ENCODE peak calls at places on chromosome 2, in ten cellular contexts. H is effector memory CD4-positive, alpha-beta T cell; C is sigmoid colon; E is colonic mucosa; W is breast epithelium; I is spleen; Y is Caco-2; M is keratinocyte; A is uterus; B is CD8-positive, alpha-beta T cell. G is an unnamed sample. For H3K4me1, H3K27me3 and H3K9me3, the result is how much of the 10 kb centered on the place peaks cover.

GRCh38 chr2:134362152-134362653 is 108.3 kb downstream of the MGAT5 start:
- DNase-seq in H (no peak), C (no peak), E (no peak), W (no peak), I (no peak), Y (no peak), M (no peak), A (no peak), B (no peak), G (no peak)

GRCh38 chr2:98269274-98269673 is 77.0 kb upstream of the CNGA3 start:
- DNase-seq in H (no peak), C (no peak), E (peak), W (no peak), I (no peak), Y (no peak), M (no peak), A (no peak), B (no peak), G (no peak)

GRCh38 chr2:100179806-100180205 is 37.4 kb upstream of the AFF3 start:
- DNase-seq in H (no peak), C (no peak), E (no peak), W (no peak), I (no peak), Y (no peak), M (no peak), A (no peak), B (no peak), G (no peak)

GRCh38 chr2:28389399-28390240 is 3.0 kb upstream of the FOSL2 start:
- DNase-seq in H (no peak), C (peak), E (no peak), W (no peak), I (peak), Y (no peak), M (no peak), A (no peak), B (no peak), G (no peak)

GRCh38 chr2:189379287-189379630 is 62.0 kb upstream of the WDR75 start:
- DNase-seq in H (no peak), C (no peak), E (no peak), W (no peak), I (no peak), Y (peak), M (no peak), A (no peak), B (no peak), G (no peak)

GRCh38 chr2:207539470-207539869 is 9.7 kb downstream of the CREB1 start:
- DNase-seq in H (no peak), C (no peak), E (no peak), W (no peak), I (no peak), Y (no peak), M (no peak), A (no peak), B (no peak), G (no peak)

GRCh38 chr2:239677455-239678185 is 276.8 kb upstream of the HDAC4 start:
- DNase-seq in H (no peak), C (no peak), E (no peak), W (no peak), I (no peak), Y (no peak), M (no peak), A (no peak), B (peak), G (no peak)

GRCh38 chr2:54709341-54709809 is 14.1 kb upstream of the EML6 start:
- DNase-seq in H (no peak), C (no peak), E (peak), W (no peak), I (peak), Y (no peak), M (no peak), A (no peak), B (no peak), G (no peak)

GRCh38 chr2:96869824-96870630 is at the start of gene SEMA4C:
- DNase-seq in H (peak), C (peak), E (peak), W (no peak), I (peak), Y (no peak), M (no peak), A (peak), B (peak), G (peak)

GRCh38 chr2:67378555-67378954 is 18.6 kb upstream of the ETAA1 start:
- DNase-seq in H (no peak), C (no peak), E (no peak), W (no peak), I (no peak), Y (no peak), M (no peak), A (no peak), B (no peak), G (no peak)

GRCh38 chr2:207863345-207863744 is 93.6 kb upstream of the FZD5 start:
- DNase-seq in H (no peak), C (no peak), E (no peak), W (no peak), I (no peak), Y (no peak), M (no peak), A (no peak), B (no peak), G (no peak)

GRCh38 chr2:171244970-171245782 is 84.5 kb upstream of the TLK1 start:
- DNase-seq in H (no peak), C (no peak), E (no peak), W (no peak), I (no peak), Y (no peak), M (no peak), A (no peak), B (no peak), G (no peak)

GRCh38 chr2:40027968-40028367 is 248.9 kb upstream of the THUMPD2 start:
- DNase-seq in H (no peak), C (no peak), E (no peak), W (no peak), I (no peak), Y (no peak), M (no peak), A (no peak), B (no peak), G (no peak)

GRCh38 chr2:225274751-225275150 is 124.8 kb upstream of the NYAP2 start:
- DNase-seq in H (no peak), C (no peak), E (no peak), W (no peak), I (no peak), Y (no peak), M (no peak), A (no peak), B (no peak), G (no peak)

DNA sequence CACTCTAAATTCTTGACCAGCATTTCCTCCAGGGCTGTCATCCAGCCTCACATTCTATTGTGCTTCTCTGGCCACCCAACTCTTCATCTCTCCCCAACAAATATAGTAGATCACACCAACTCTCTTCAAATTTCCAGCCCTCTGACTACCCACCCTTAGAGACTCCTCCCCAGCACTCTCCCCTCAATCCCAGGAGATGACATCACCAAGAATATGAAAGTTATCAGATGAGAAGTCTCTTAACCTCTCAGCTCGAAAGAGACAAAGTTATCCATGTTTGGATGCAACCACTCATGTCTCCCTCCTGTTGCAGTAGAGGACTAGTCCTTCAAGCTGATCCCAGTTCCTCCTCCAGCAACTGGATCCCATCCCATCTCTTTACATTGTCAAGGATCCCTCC is 47.1 kb downstream of the LBH start:
- DNase-seq in H (no peak), C (no peak), E (no peak), W (no peak), I (no peak), Y (no peak), M (no peak), A (no peak), B (no peak), G (no peak)
- H3K4me1 ChIP-seq in H (under half), C (under half), E (under half), W (under half), I (under half), Y (under half), M (under half), A (under half), B (under half), G (under half)

DNA sequence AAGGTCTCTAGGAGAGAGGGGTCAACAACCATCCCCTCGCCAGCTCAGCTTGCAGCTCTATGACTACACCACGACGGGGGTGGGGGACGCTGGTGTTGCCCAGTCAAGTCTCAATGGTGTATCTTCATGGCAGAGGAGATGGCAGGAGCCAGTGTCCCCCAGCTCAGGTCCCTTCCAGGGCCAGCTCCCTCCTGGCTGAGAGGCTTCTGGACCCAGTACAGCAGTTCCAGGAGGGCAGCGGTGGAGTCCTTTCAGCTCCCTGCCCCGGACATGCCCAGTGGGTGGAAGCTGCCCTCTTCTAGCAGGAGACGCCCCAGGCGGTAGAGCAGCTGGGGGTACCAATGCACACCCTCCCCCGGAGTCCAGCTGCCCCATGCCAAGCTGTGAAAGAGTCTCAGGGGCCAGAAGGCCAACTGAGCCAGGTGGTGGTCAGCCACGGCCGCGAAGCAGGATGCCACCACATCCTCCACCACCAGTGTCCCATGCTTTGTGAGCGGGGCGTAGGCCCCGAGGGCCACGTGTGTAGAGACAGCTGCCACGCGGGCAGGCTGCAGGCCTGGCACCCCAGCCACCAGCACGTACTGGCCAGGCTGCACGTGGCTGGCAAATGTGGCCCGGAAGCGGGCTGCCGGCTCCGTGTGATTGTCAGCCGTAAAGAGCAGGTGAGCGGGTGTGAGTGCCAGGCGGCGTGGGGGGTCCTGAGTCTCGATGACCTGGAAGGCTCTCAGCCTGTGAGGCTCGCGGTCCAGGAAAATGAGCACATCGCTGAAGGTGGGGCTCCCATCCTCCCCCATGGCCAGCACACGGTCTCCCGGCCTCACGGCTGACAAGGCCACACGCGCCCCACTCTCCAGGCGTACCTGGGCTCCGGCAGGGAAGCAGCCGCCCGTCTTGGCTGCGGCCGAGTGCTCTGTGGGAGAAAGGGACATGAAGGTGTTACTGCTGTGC is 5.5 kb downstream of the IHH start:
- DNase-seq in H (no peak), C (no peak), E (no peak), W (no peak), I (peak), Y (no peak), M (no peak), A (no peak), B (no peak), G (no peak)
- H3K27me3 ChIP-seq in H (under half), C (under half), E (under half), W (half or more), I (half or more), Y (under half), M (half or more), A (under half), B (under half), G (under half)

DNA sequence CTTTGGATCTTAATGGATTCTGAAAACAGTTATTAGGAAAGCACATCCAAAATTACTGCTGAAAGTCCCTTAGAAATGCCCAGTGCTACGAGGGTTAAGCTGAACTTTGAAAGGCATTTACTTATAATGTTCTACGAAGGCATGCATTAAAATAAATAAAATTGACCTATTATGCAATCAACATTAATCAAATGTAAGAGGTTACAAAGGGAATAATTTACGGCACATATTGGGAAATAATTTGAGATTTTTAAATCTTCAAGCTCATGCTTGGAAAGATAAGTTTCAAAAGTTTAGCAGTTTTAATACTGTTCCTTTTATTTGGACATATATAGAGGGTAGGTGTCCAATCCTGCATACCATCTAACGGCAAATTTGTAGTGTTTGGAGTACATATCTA is 1564.1 kb upstream of the DDX18 start:
- DNase-seq in H (no peak), C (no peak), E (no peak), W (no peak), I (no peak), Y (no peak), M (no peak), A (no peak), B (no peak), G (no peak)
- H3K9me3 ChIP-seq in H (under half), C (under half), E (under half), W (under half), I (under half), Y (under half), M (under half), A (under half), B (under half), G (under half)

GRCh38 chr2:233764264-233764663 is 4.2 kb downstream of the UGT1A1 start:
- DNase-seq in H (no peak), C (no peak), E (peak), W (no peak), I (no peak), Y (no peak), M (no peak), A (no peak), B (no peak), G (no peak)

GRCh38 chr2:233758168-233758567 is 1.9 kb upstream of the UGT1A1 start:
- DNase-seq in H (no peak), C (no peak), E (no peak), W (no peak), I (no peak), Y (no peak), M (no peak), A (no peak), B (no peak), G (no peak)

GRCh38 chr2:233758849-233759248 is 1.2 kb upstream of the UGT1A1 start:
- DNase-seq in H (no peak), C (no peak), E (no peak), W (no peak), I (no peak), Y (no peak), M (no peak), A (no peak), B (no peak), G (no peak)

GRCh38 chr2:233760043-233760442 is at the start of gene UGT1A1:
- DNase-seq in H (no peak), C (no peak), E (no peak), W (no peak), I (no peak), Y (no peak), M (no peak), A (no peak), B (no peak), G (no peak)

DNA sequence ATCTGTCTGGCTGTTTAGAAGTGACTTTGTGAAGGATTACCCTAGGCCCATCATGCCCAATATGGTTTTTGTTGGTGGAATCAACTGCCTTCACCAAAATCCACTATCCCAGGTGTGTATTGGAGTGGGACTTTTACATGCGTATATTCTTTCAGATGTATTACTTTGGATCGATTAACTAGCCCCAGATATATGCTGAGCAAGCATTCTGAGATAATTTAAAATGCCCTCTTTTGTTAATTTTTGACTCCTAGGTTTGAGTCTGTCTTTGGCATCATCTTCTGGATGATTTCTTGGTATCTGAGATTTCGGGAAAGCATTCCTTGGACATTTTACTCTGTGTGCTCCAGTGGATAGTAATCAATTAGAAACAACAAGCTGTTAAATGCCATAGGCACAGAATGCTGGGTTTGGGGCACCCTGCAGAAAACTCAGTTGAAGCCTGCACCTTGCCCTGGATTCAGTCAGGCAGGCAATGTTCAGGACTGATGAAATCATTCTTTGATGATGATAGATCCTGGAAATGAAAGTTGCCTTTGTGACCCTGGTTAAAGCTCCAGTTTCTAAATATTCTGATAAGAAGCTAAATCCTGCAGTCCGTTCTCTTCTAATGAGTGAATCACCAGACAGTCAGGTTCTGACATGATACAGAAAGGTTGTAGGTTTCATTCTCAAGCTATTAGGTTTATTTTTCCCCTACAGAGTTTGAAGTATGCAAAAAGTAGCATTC is 1.1 kb downstream of the UGT1A1 start:
- DNase-seq in H (no peak), C (no peak), E (no peak), W (no peak), I (no peak), Y (no peak), M (peak), A (no peak), B (no peak), G (no peak)
- H3K4me1 ChIP-seq in H (under half), C (under half), E (under half), W (under half), I (under half), Y (under half), M (under half), A (under half), B (under half), G (under half)

GRCh38 chr2:63049291-63050185 is 1.1 kb upstream of the OTX1 start:
- DNase-seq in H (no peak), C (no peak), E (no peak), W (no peak), I (no peak), Y (no peak), M (no peak), A (no peak), B (no peak), G (no peak)
- H3K27me3 ChIP-seq in H (half or more), C (half or more), E (half or more), W (half or more), I (half or more), Y (under half), M (under half), A (under half), B (half or more), G (under half)

DNA sequence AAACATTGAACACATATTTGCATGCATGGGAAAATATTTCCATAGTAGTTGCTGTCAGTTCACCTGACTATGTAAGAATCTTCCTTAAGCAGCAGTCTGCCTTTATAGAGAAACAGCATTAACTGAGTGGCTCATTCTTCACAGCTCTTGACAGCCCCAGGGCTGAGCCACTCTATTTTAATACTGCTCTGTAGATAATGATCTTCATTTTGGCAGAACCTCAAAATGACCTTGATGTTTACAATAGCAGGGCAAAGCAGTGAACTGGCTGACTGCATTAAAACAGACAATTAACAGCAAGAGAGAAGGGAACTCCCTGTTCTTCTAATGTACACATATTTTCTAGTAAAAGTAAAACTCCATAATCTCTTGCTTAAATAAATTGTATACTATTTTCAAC is 580.6 kb upstream of the SOX11 start:
- DNase-seq in H (no peak), C (no peak), E (no peak), W (peak), I (no peak), Y (no peak), M (no peak), A (no peak), B (no peak), G (no peak)
- H3K9me3 ChIP-seq in H (under half), C (under half), E (under half), W (under half), I (under half), Y (under half), M (under half), A (under half), B (under half), G (under half)

G was measured in CD8-positive, alpha-beta memory T cell.